ENCODE peak calls at places on chromosomes 7 and 10, in eight cellular contexts. E, F, J, N, I, R, D and Y are unnamed samples.

GRCh38 chr7:151923097-151923876 is 33.0 kb upstream of the GALNTL5 start:
- DNase-seq in E (no peak), F (no peak), J (no peak), N (no peak), I (no peak), R (no peak), D (no peak), Y (no peak)

GRCh38 chr7:135939-136338 is 56.4 kb upstream of the FAM20C start:
- DNase-seq in E (no peak), F (no peak), J (no peak), N (no peak), I (no peak), R (no peak), D (no peak), Y (no peak)

GRCh38 chr10:74151057-74151878 is at the start of gene ADK:
- DNase-seq in E (peak), F (peak), J (peak), N (peak), I (peak), R (peak), D (peak), Y (peak)

GRCh38 chr10:97539523-97540200 is 32.9 kb upstream of the ANKRD2 start:
- DNase-seq in E (no peak), F (no peak), J (no peak), N (peak), I (peak), R (no peak), D (no peak), Y (no peak)

GRCh38 chr7:135121868-135122267 is 26.0 kb upstream of the TMEM140 start:
- DNase-seq in E (no peak), F (no peak), J (no peak), N (no peak), I (no peak), R (no peak), D (peak), Y (no peak)

GRCh38 chr10:15321431-15322321 is 49.4 kb downstream of the FAM171A1 start:
- DNase-seq in E (no peak), F (no peak), J (no peak), N (peak), I (no peak), R (no peak), D (no peak), Y (no peak)

GRCh38 chr7:151867912-151868804 is 8.8 kb downstream of the PRKAG2 start:
- DNase-seq in E (no peak), F (no peak), J (no peak), N (no peak), I (no peak), R (no peak), D (no peak), Y (no peak)

GRCh38 chr10:32149257-32149955 is 93.2 kb upstream of the KIF5B start:
- DNase-seq in E (no peak), F (no peak), J (no peak), N (peak), I (no peak), R (no peak), D (no peak), Y (peak)

GRCh38 chr7:108280136-108280535 is 150.0 kb upstream of the LAMB4 start:
- DNase-seq in E (no peak), F (no peak), J (no peak), N (no peak), I (no peak), R (no peak), D (no peak), Y (no peak)

GRCh38 chr7:34034728-34035127 is 129.4 kb downstream of the BMPER start:
- DNase-seq in E (peak), F (no peak), J (no peak), N (no peak), I (no peak), R (no peak), D (no peak), Y (no peak)

GRCh38 chr7:86914468-86915054 is 144.9 kb downstream of the ELAPOR2 start:
- DNase-seq in E (no peak), F (no peak), J (peak), N (peak), I (no peak), R (peak), D (no peak), Y (no peak)